ENCODE peak calls at places on chromosome 6, in seven cellular contexts. J is mesothelial cell of epicardium, O is endothelial cell of umbilical vein, H is gastrocnemius medialis, A is psoas muscle, U is choroid plexus epithelial cell, B is GM12865. N is an unnamed sample.

GRCh38 chr6:10633216-10633615 is 61.2 kb downstream of the C6orf52 start:
- DNase-seq in U (peak), B (peak), O (peak), A (no peak), H (no peak), J (no peak), N (peak)

GRCh38 chr6:3455121-3455489 is 1.7 kb downstream of the SLC22A23 start:
- DNase-seq in A (no peak), U (no peak), B (no peak), H (no peak), O (no peak), J (no peak), N (no peak)

GRCh38 chr6:135411849-135412248 is 85.7 kb downstream of the AHI1 start:
- DNase-seq in A (no peak), J (no peak), O (no peak), H (no peak), U (no peak), B (no peak), N (no peak)

GRCh38 chr6:106181664-106182418 is 95.7 kb downstream of the PRDM1 start:
- DNase-seq in H (no peak), B (peak), A (no peak), U (peak), O (no peak), J (no peak), N (peak)

GRCh38 chr6:69232506-69233194 is 564.2 kb downstream of the LMBRD1 start:
- DNase-seq in O (peak), B (peak), U (peak), H (peak), A (peak), J (peak), N (no peak)

GRCh38 chr6:28758046-28758817 is 165.6 kb downstream of the TRIM27 start:
- DNase-seq in U (peak), J (no peak), B (peak), H (no peak), A (no peak), O (no peak), N (no peak)

GRCh38 chr6:1604347-1604990 is 5.2 kb upstream of the FOXC1 start:
- DNase-seq in J (peak), H (no peak), U (no peak), A (peak), O (peak), B (peak), N (no peak)

GRCh38 chr6:19949155-19949554 is 112.0 kb downstream of the ID4 start:
- DNase-seq in U (no peak), J (no peak), A (no peak), O (no peak), B (no peak), H (no peak), N (no peak)

GRCh38 chr6:4895971-4896370 is 107.9 kb downstream of the RPP40 start:
- DNase-seq in O (no peak), J (no peak), U (no peak), H (no peak), A (no peak), B (no peak), N (no peak)

GRCh38 chr6:3386374-3386857 is 70.4 kb downstream of the SLC22A23 start:
- DNase-seq in J (no peak), O (no peak), A (no peak), H (no peak), U (no peak), B (no peak), N (no peak)

GRCh38 chr6:19692506-19693298 is 144.5 kb upstream of the ID4 start:
- DNase-seq in U (no peak), B (no peak), H (no peak), J (no peak), A (no peak), O (no peak), N (no peak)

DNA sequence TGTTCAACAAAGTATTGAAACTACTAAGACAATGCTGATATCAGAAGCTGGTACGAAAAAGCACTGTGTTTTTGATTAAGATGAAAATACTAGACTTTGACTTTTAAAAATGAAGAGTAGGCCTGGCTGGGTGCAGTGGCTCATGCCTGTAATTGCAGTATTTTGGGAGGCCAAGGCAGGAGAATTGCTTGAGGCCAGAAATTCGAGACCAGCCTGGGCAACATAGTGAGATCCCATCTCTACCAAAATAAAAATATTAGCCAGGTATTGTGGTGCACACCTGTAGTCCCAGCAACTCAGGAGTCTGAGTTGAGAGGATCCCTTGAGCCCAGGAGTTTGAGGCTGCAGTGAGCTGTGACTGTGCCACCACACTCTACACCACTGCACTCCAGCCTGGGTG is 43.4 kb downstream of the TIAM2 start:
- DNase-seq in H (no peak), U (no peak), A (no peak), J (no peak), B (no peak), O (no peak), N (no peak)
- TF ChIP-seq CTCF in H (no peak), U (no peak), A (no peak), J (no peak), B (no peak), O (no peak), N (no peak)

DNA sequence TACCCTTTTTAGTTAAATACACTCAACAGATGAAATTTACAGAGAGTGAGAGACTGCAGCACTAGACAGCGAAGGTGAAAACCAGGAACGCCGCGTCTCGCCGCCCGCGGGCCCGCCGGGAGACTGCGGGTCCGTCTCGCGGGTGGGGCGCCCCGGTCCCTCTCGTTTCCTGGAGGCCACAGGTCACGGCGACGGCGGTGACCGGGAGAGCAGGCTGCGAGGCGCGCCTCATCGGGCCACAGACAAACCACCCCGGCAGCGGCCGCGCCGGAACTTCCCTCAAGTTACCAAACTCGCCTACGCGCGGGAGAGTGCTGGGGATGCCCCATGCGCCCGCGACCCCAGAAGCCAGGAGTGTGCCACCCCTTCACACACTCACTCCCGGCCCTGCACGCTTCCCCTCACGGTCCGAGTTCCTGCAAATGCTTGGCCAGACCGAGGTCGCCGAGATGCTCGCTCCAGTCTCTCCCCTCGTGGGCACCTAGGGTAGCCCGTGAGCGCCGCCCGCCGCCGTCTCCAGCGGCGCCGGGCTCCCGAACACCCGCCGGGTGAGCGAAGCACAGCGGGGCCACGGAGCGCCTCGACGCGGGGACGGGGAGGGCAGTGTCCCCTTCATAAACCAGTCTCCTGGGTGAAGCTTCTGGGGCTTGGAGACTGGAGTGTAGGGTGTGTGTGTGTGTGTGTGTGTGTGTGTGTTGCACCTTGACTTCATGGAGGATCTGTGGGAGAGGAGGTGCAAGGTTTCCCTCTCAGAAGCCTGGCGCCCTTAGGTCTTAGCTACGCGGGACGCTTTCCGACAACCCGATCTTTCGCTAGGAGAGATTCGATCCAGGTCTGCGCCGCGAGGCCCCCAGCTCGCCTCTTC is 1.4 kb downstream of the BACH2 start:
- DNase-seq in A (peak), J (peak), B (peak), H (peak), U (peak), O (peak), N (no peak)
- TF ChIP-seq CTCF in A (no peak), J (no peak), B (peak), H (peak), U (peak), O (peak), N (peak)

GRCh38 chr6:163813979-163814493 is 399.5 kb downstream of the QKI start:
- DNase-seq in O (no peak), J (no peak), H (no peak), A (no peak), B (peak), U (no peak), N (no peak)

GRCh38 chr6:163816441-163816840 is 401.9 kb downstream of the QKI start:
- DNase-seq in B (no peak), A (no peak), J (no peak), O (no peak), H (no peak), U (no peak), N (no peak)

GRCh38 chr6:163811317-163811716 is 396.8 kb downstream of the QKI start:
- DNase-seq in A (no peak), H (no peak), B (no peak), O (no peak), U (no peak), J (no peak), N (no peak)

GRCh38 chr6:163815796-163816195 is 401.3 kb downstream of the QKI start:
- DNase-seq in U (no peak), A (no peak), O (no peak), B (no peak), J (no peak), H (no peak), N (no peak)

GRCh38 chr6:163814494-163815364 is 400.2 kb downstream of the QKI start:
- DNase-seq in B (peak), O (no peak), A (peak), H (peak), J (no peak), U (peak), N (peak)
- TF ChIP-seq CTCF in B (no peak), O (no peak), A (peak), H (peak), J (no peak), U (no peak), N (no peak)

GRCh38 chr6:111024661-111025060 is 42.8 kb downstream of the RPF2 start:
- DNase-seq in A (no peak), O (no peak), H (no peak), B (no peak), J (no peak), U (peak), N (no peak)

GRCh38 chr6:111031151-111031550 is 49.3 kb downstream of the RPF2 start:
- DNase-seq in O (no peak), H (no peak), J (no peak), A (no peak), B (no peak), U (no peak), N (no peak)

GRCh38 chr6:111030008-111031006 is 48.5 kb downstream of the RPF2 start:
- DNase-seq in O (no peak), H (peak), J (no peak), B (no peak), A (peak), U (peak), N (no peak)

GRCh38 chr6:111032493-111033140 is 50.8 kb downstream of the RPF2 start:
- DNase-seq in U (peak), A (no peak), B (no peak), O (no peak), J (no peak), H (no peak), N (no peak)

DNA sequence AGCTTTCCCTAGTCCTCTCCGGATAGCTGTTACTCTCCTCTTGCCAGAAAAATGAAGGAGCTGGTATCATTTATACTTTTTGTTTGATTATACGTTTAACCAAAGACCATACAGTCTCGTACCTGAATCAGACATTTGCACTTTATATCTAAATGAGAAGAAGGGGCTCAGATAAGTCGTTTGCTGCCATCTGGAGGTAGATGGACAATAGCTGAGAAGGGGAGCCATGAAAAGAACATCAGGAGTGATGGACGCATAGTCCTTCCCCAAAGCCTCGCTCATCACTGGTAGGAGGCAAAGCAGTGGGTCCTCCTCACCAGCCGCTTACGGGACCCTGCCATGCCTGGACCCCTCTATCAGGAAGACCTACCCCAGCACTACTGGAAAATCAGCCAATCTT is 45.4 kb downstream of the RPF2 start:
- DNase-seq in A (no peak), J (no peak), H (no peak), B (no peak), U (no peak), O (no peak), N (no peak)
- TF ChIP-seq CTCF in A (peak), J (no peak), H (no peak), B (no peak), U (peak), O (no peak), N (no peak)

DNA sequence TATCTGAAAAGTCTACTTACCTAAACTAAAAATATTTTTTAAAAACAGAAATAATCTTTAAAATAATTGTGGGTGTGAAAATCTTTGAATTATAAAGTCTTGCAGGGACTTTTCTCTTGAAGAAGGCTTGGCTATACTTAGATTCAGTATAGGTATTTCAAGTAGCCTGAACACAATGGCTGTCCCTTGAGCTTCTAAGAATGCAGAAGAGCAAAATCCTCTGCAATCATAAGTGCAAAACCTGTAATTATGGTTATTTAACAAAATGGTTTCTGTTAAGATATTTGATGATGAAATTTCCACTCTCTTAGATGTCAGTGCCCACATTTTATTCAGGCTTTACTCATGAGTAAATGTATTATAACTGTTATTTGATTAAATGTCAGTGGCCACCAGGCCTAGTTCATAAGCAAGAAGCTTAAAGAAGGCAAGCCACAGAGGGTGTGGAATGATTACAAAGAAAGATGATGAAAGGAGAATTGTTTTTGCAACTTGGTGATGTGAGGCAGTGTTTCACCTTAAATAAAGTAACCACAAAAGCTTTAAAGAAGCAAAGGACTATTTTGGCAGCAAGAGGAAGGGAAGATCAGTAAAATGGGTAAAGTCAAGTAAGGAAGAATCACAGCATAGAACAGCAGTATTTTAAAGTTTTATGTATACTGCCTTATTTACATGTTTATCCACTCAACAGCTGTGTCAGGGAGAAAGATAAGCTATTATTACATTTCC is 351.3 kb upstream of the RUNX2 start:
- DNase-seq in U (peak), H (no peak), A (no peak), J (no peak), O (no peak), B (peak), N (no peak)
- TF ChIP-seq CTCF in U (no peak), H (no peak), A (no peak), J (no peak), O (no peak), B (no peak), N (no peak)

DNA sequence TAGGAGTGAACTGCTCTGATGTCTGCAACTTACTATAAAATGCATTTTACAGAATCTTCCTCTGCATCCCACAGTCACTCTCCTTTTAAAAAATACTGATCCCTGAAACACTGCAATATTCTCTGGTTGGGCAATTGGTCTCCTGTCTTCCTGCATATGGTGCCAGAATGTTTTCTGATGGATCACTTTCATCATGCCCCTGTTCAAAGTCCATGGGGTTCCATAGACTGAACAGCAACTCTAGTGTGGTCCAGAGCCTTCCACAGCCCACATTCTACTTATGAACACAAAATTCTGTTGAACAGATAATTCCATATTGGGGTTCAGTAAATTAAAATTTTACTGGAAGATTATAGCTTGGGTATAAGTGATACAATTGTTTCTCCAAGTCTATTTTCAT is 11.0 kb downstream of the GSTA2 start:
- DNase-seq in U (no peak), H (no peak), J (no peak), O (no peak), B (no peak), A (no peak), N (no peak)
- TF ChIP-seq CTCF in U (no peak), H (no peak), J (no peak), O (no peak), B (no peak), A (no peak), N (no peak)

GRCh38 chr6:26660096-26660425 is 515 bp upstream of the ZNF322 start:
- DNase-seq in B (peak), O (no peak), U (peak), A (no peak), H (no peak), J (no peak), N (no peak)
- TF ChIP-seq CTCF in B (peak), O (no peak), U (peak), A (peak), H (no peak), J (no peak), N (no peak)